ENCODE peak calls at places on chromosomes 3 and 15, in five cellular contexts. Z, P, U, L and B are unnamed samples.

GRCh38 chr3:160157321-160157720 is 67.9 kb upstream of the C3orf80 start:
- DNase-seq in P (no peak), Z (no peak), L (no peak), U (no peak), B (no peak)

GRCh38 chr3:81851166-81851565 is 89.7 kb upstream of the GBE1 start:
- DNase-seq in U (no peak), Z (no peak), P (no peak), L (no peak), B (no peak)

GRCh38 chr15:88385078-88385700 is 82.0 kb downstream of the MRPL46 start:
- DNase-seq in Z (no peak), U (no peak), P (peak; percentile 32), L (no peak), B (no peak)

GRCh38 chr15:99135194-99135593 is 30.3 kb downstream of the SYNM start:
- DNase-seq in P (peak; percentile 47), Z (no peak), U (peak; percentile 23), L (no peak), B (no peak)

GRCh38 chr15:67747949-67748348 is 77.4 kb upstream of the SKOR1 start:
- DNase-seq in L (no peak), Z (no peak), P (no peak), U (no peak), B (no peak)

GRCh38 chr3:42119558-42120355 is 28.6 kb downstream of the TRAK1 start:
- DNase-seq in L (no peak), U (peak; percentile 16), P (no peak), Z (no peak), B (no peak)

GRCh38 chr15:91857772-91858171 is 4.3 kb downstream of the SLCO3A1 start:
- DNase-seq in P (no peak), U (no peak), L (no peak), Z (no peak), B (no peak)

GRCh38 chr3:98233468-98233867 is 30.6 kb upstream of the OR5H6 start:
- DNase-seq in L (no peak), P (no peak), U (no peak), Z (no peak), B (no peak)

GRCh38 chr3:37540786-37541185 is 320.9 kb upstream of the CTDSPL start:
- DNase-seq in P (no peak), U (no peak), L (no peak), Z (no peak), B (no peak)

GRCh38 chr15:90114451-90114901 is 12.2 kb upstream of the IDH2 start:
- DNase-seq in U (peak; percentile 26), L (no peak), Z (no peak), P (no peak), B (no peak)

GRCh38 chr3:193743702-193744047 is 150.7 kb downstream of the OPA1 start:
- DNase-seq in P (no peak), Z (no peak), U (no peak), L (no peak), B (no peak)

GRCh38 chr3:63763156-63763555 is 55.9 kb upstream of the C3orf49 start:
- DNase-seq in L (no peak), P (no peak), Z (no peak), U (no peak), B (no peak)

GRCh38 chr3:69288161-69288895 is 97.6 kb downstream of the FRMD4B start:
- DNase-seq in Z (peak; percentile 68), L (peak; percentile 78), P (no peak), U (no peak), B (peak; percentile 83)

GRCh38 chr3:186643493-186643892 is 3.3 kb downstream of the FETUB start:
- DNase-seq in Z (no peak), L (no peak), P (no peak), U (no peak), B (no peak)

GRCh38 chr3:45546636-45547201 is 47.8 kb upstream of the LIMD1 start:
- DNase-seq in L (peak; percentile 45), U (no peak), Z (peak; percentile 90), P (no peak), B (peak; percentile 61)

GRCh38 chr15:49734831-49735508 is 114.1 kb downstream of the DTWD1 start:
- DNase-seq in L (no peak), P (no peak), Z (no peak), U (no peak), B (no peak)

GRCh38 chr15:49737138-49737537 is 116.3 kb downstream of the DTWD1 start:
- DNase-seq in U (no peak), Z (no peak), P (no peak), L (no peak), B (no peak)

GRCh38 chr15:49731187-49731828 is 110.5 kb downstream of the DTWD1 start:
- DNase-seq in L (no peak), Z (no peak), U (peak; percentile 38), P (no peak), B (no peak)
- H2BK120ac ChIP-seq in L (no peak overlapping the region), Z (no peak overlapping the region), U (no peak overlapping the region), P (no peak overlapping the region), B (no peak overlapping the region)

GRCh38 chr3:3707858-3708768 is 91.1 kb upstream of the LRRN1 start:
- DNase-seq in U (no peak), L (no peak), P (no peak), Z (no peak), B (no peak)
- H4K91ac ChIP-seq in U (no peak overlapping the region), L (no peak overlapping the region), P (no peak overlapping the region), Z (no peak overlapping the region), B (no peak overlapping the region)

GRCh38 chr3:147389265-147390175 is 16.8 kb downstream of the ZIC4 start:
- DNase-seq in U (no peak), L (no peak), Z (no peak), P (no peak), B (no peak)
- H3K4me1 ChIP-seq in U (peaks cover 12% of the 10 kb centered on the region), L (peaks cover 37% of the 10 kb centered on the region), Z (peaks cover 13% of the 10 kb centered on the region), P (no peaks in the 10 kb centered on the region), B (no peaks in the 10 kb centered on the region)

DNA sequence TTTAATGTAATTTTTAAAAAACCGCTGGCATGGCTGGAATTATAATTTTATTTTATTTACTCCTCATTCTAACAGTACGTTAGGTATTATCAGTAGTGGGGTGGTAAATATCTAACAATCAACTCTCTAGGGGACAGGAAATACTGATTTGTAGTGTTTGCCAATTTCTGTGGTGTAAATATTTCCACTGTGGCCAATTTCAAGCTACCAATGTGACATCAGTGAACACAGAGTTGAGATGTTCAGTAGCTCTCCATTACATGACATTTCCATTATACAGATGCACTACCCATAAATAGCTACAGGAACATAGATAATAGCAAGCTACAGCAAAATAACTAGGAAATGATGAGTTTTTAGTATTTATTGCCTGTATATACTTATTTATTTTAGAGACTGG is 10.0 kb upstream of the ARL8B start:
- DNase-seq in L (no peak), U (no peak), Z (no peak), P (no peak), B (no peak)
- H2BK120ac ChIP-seq in L (no peak overlapping the region), U (no peak overlapping the region), Z (no peak overlapping the region), P (no peak overlapping the region), B (no peak overlapping the region)

GRCh38 chr3:189317911-189318310 is 146.1 kb downstream of the TPRG1 start:
- DNase-seq in Z (no peak), L (no peak), U (no peak), P (no peak), B (no peak)

GRCh38 chr3:189320511-189320910 is 148.7 kb downstream of the TPRG1 start:
- DNase-seq in P (no peak), Z (no peak), L (no peak), U (no peak), B (no peak)

GRCh38 chr3:189311521-189311920 is 139.8 kb downstream of the TPRG1 start:
- DNase-seq in Z (no peak), P (no peak), U (no peak), L (no peak), B (no peak)

GRCh38 chr3:189322339-189322738 is 150.6 kb downstream of the TPRG1 start:
- DNase-seq in Z (no peak), P (no peak), L (no peak), U (no peak), B (no peak)

GRCh38 chr3:189316296-189317019 is 144.7 kb downstream of the TPRG1 start:
- DNase-seq in U (peak; percentile 29), Z (no peak), P (no peak), L (no peak), B (peak; percentile 38)
- H4K91ac ChIP-seq in U (no peak overlapping the region), Z (no peak overlapping the region), P (no peak overlapping the region), L (no peak overlapping the region), B (no peak overlapping the region)

GRCh38 chr15:94242257-94242656 is 10.9 kb downstream of the MCTP2 start:
- DNase-seq in P (no peak), U (peak; percentile 41), L (no peak), Z (no peak), B (no peak)
- H3K4me1 ChIP-seq in P (peaks cover 2% of the 10 kb centered on the region), U (peaks cover 2% of the 10 kb centered on the region), L (no peaks in the 10 kb centered on the region), Z (no peaks in the 10 kb centered on the region), B (no peaks in the 10 kb centered on the region)

DNA sequence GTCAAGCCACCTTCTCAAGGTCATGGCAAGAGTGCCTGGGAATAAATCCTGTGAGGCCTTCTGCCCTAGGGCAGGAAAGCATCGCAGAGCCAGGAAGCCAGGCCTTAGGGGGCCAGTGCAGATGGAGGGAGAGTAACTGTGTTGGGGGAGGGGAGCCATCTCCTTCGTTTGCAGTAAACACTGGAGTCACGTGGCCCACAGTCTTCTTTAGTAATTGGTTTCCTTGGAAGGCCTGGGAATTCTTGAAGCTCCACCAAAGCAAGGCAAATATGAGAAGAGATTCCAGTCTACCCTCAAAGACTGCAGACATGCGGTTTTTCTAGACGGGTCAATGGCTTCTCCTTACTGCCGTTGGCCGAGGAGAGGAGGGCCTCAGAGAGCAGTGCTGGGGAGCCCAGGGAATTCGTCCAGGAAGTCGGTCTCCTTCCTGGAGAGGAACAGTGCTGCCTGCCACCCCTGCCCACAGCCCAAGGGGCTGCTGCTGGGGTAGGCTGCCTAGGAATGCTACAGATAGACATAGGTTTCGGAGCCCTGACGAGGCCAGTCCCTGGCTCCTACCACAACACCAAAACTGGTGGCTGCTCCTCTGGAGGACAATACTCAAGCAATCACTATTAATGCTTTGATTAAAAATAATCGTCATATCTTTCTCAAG is 30.6 kb downstream of the ANP32A start:
- DNase-seq in P (peak; percentile 58), U (peak; percentile 87), Z (no peak), L (no peak), B (peak; percentile 75)
- H2BK120ac ChIP-seq in P (no peak overlapping the region), U (no peak overlapping the region), Z (no peak overlapping the region), L (no peak overlapping the region), B (no peak overlapping the region)